ENCODE peak calls at places on chromosome 12, in six cellular contexts. One of them, this sample, is unnamed.
A peak's percentile ranks its signal among the peaks of the same experiment; 100 is the strongest.

GRCh38 chr12:23504043-23504442 is 445.4 kb downstream of the SOX5 start:
- DNase-seq in sigmoid colon: no peak
- DNase-seq in prostate gland: no peak
- DNase-seq in cardiac muscle cell: no peak
- DNase-seq in right atrium auricular region: no peak
- DNase-seq in uterus: no peak
- DNase-seq in this sample: no peak

GRCh38 chr12:52433501-52434095 is 573 bp downstream of the KRT75 start:
- DNase-seq in prostate gland: no peak
- DNase-seq in sigmoid colon: no peak
- DNase-seq in cardiac muscle cell: no peak
- DNase-seq in right atrium auricular region: no peak
- DNase-seq in uterus: no peak
- DNase-seq in this sample: no peak

GRCh38 chr12:31832740-31833540 is 104.1 kb upstream of the AMN1 start:
- DNase-seq in uterus: no peak
- DNase-seq in cardiac muscle cell: no peak
- DNase-seq in sigmoid colon: no peak
- DNase-seq in right atrium auricular region: no peak
- DNase-seq in prostate gland: no peak
- DNase-seq in this sample: no peak

GRCh38 chr12:80627773-80628172 is 79.7 kb upstream of the MYF6 start:
- DNase-seq in uterus: no peak
- DNase-seq in right atrium auricular region: no peak
- DNase-seq in sigmoid colon: no peak
- DNase-seq in cardiac muscle cell: no peak
- DNase-seq in prostate gland: no peak
- DNase-seq in this sample: no peak

GRCh38 chr12:114343585-114343984 is 62.4 kb downstream of the TBX5 start:
- DNase-seq in uterus: no peak
- DNase-seq in right atrium auricular region: no peak
- DNase-seq in cardiac muscle cell: no peak
- DNase-seq in sigmoid colon: no peak
- DNase-seq in prostate gland: no peak
- DNase-seq in this sample: no peak

GRCh38 chr12:110661337-110661972 is 27.5 kb downstream of the HVCN1 start:
- DNase-seq in right atrium auricular region: no peak
- DNase-seq in uterus: no peak
- DNase-seq in cardiac muscle cell: no peak
- DNase-seq in sigmoid colon: peak; percentile 73
- DNase-seq in prostate gland: no peak
- DNase-seq in this sample: no peak

GRCh38 chr12:58248599-58248998 is 307.2 kb downstream of the ATP23 start:
- DNase-seq in right atrium auricular region: no peak
- DNase-seq in uterus: no peak
- DNase-seq in cardiac muscle cell: no peak
- DNase-seq in prostate gland: no peak
- DNase-seq in sigmoid colon: no peak
- DNase-seq in this sample: no peak

GRCh38 chr12:52280319-52280795 is 5.9 kb downstream of the KRT86 start:
- DNase-seq in sigmoid colon: peak; percentile 94
- DNase-seq in cardiac muscle cell: no peak
- DNase-seq in prostate gland: peak; percentile 88
- DNase-seq in uterus: peak; percentile 36
- DNase-seq in right atrium auricular region: peak; percentile 81
- DNase-seq in this sample: peak; percentile 93

GRCh38 chr12:68908076-68908475 is 24.9 kb downstream of the CPM start:
- DNase-seq in right atrium auricular region: no peak
- DNase-seq in sigmoid colon: no peak
- DNase-seq in uterus: no peak
- DNase-seq in cardiac muscle cell: no peak
- DNase-seq in prostate gland: no peak
- DNase-seq in this sample: no peak

GRCh38 chr12:53452159-53453077 is 516 bp downstream of the PCBP2 start:
- DNase-seq in sigmoid colon: peak; percentile 95
- DNase-seq in prostate gland: peak; percentile 77
- DNase-seq in uterus: peak; percentile 87
- DNase-seq in cardiac muscle cell: peak; percentile 91
- DNase-seq in right atrium auricular region: peak; percentile 85
- DNase-seq in this sample: peak; percentile 80

GRCh38 chr12:60967128-60967527 is 1293.1 kb upstream of the USP15 start:
- DNase-seq in cardiac muscle cell: no peak
- DNase-seq in sigmoid colon: no peak
- DNase-seq in right atrium auricular region: no peak
- DNase-seq in uterus: no peak
- DNase-seq in prostate gland: no peak
- DNase-seq in this sample: no peak

GRCh38 chr12:94109154-94109553 is 39.2 kb upstream of the PLXNC1 start:
- DNase-seq in uterus: no peak
- DNase-seq in cardiac muscle cell: no peak
- DNase-seq in sigmoid colon: no peak
- DNase-seq in prostate gland: no peak
- DNase-seq in right atrium auricular region: no peak
- DNase-seq in this sample: no peak

GRCh38 chr12:41055875-41056577 is 132.1 kb upstream of the PDZRN4 start:
- DNase-seq in sigmoid colon: no peak
- DNase-seq in cardiac muscle cell: no peak
- DNase-seq in right atrium auricular region: no peak
- DNase-seq in uterus: no peak
- DNase-seq in prostate gland: no peak
- DNase-seq in this sample: no peak

GRCh38 chr12:96506776-96507175 is 17.4 kb downstream of the CFAP54 start:
- DNase-seq in sigmoid colon: no peak
- DNase-seq in uterus: no peak
- DNase-seq in cardiac muscle cell: no peak
- DNase-seq in prostate gland: no peak
- DNase-seq in right atrium auricular region: no peak
- DNase-seq in this sample: no peak

GRCh38 chr12:112347521-112347920 is 34.7 kb downstream of the HECTD4 start:
- DNase-seq in uterus: no peak
- DNase-seq in prostate gland: no peak
- DNase-seq in right atrium auricular region: no peak
- DNase-seq in cardiac muscle cell: peak; percentile 42
- DNase-seq in sigmoid colon: no peak
- DNase-seq in this sample: no peak

GRCh38 chr12:111438501-111438900 is 32.8 kb downstream of the SH2B3 start:
- DNase-seq in right atrium auricular region: no peak
- DNase-seq in sigmoid colon: no peak
- DNase-seq in uterus: no peak
- DNase-seq in cardiac muscle cell: no peak
- DNase-seq in prostate gland: no peak
- DNase-seq in this sample: peak; percentile 64

DNA sequence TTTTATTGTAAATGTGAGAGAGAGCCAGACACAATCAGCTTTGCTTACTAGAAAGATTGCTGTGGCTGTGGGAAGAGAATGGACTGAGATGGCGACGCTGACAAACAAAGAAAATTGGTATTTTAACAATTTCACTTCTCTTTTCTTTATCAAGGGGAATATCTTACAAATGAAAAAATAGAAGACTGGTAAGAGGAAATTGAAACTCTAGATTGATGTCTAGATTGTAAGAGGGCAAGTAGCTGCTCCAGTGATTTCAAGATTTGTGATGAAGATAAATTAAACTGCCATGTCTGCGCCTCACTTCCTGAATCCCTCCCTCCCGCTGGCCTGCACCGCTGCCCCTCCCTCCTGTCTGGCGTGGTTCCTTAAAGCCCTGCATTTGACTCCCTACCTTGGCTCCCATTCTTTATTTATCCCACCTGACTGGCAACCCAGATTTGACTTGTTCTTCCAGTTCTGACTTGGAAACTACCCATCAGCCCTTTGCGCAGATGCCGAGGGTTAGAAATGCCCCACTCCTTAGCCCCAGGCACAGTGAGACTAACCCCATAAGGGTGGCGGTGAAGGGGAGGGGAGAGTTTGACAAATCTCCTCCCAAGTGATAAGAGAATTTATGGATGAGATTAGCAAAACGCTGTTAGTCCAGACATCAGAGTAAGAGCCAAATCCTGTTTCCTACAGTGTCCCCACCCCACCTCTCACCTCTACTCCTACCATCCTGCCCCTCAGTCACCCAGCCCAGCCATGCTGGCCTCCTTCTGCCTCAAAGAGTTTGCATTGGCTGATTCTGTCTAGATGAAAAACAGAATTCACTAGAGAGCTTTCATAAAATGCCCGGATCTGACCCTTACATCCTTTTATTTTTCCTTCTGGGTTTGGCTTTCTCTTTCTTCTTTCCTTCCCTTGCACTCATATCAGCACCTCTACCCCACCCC is 125.3 kb upstream of the ATF7IP start:
- DNase-seq in uterus: no peak
- DNase-seq in prostate gland: peak; percentile 46
- DNase-seq in sigmoid colon: no peak
- DNase-seq in right atrium auricular region: no peak
- DNase-seq in cardiac muscle cell: no peak
- DNase-seq in this sample: no peak
- H3K27ac ChIP-seq in uterus: no peak overlapping the region
- H3K27ac ChIP-seq in prostate gland: no peak overlapping the region
- H3K27ac ChIP-seq in sigmoid colon: peak overlapping the region; percentile 14
- H3K27ac ChIP-seq in right atrium auricular region: peak overlapping the region; percentile 50
- H3K27ac ChIP-seq in cardiac muscle cell: peak overlapping the region; percentile 24
- H3K27ac ChIP-seq in this sample: no peak overlapping the region

DNA sequence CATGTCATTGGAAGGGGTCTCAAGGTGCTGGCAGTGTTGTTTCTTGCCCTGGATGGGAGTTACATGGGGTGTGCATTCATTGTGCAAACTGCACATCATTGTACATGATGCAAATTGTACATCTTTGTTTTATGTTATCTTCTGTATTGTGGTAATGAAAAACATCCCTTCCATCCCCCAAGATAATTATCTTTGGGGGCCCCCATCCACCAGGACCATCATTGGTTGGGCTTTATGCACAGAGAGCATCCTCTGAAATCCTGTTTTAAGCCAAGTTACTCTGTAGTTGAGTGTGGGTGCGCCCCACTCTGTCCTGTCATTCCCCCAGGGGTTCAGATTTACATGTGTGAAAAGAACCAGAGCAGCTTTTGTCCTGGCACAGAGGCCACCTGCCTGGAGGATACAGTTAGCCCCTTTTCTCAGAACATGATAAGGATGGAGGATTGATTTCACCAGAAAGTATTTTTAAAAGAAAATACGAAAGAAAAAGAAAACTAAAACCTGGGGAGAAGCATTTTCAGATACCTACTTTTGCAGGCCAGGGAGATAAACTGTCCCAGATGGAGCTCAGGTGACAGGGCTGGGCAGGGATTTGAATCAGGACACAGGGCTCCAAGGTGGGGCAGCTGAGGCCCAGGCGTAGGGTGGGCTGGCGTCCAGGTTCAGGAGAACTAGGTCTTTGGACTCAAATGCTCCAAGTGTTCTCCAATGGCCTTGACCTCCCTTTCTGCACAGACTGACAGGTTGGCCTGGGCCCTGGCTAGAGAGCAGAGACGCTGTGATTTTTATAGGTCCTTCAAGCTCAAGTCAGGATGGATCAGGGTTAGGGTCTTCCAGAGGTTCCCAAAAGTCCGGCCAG is 17.2 kb downstream of the WSCD2 start:
- DNase-seq in prostate gland: no peak
- DNase-seq in right atrium auricular region: no peak
- DNase-seq in uterus: no peak
- DNase-seq in sigmoid colon: no peak
- DNase-seq in cardiac muscle cell: no peak
- DNase-seq in this sample: no peak
- TF ChIP-seq CTCF in prostate gland: no peak
- TF ChIP-seq CTCF in right atrium auricular region: no peak
- TF ChIP-seq CTCF in uterus: no peak
- TF ChIP-seq CTCF in sigmoid colon: no peak
- TF ChIP-seq CTCF in cardiac muscle cell: no peak
- TF ChIP-seq CTCF in this sample: no peak

DNA sequence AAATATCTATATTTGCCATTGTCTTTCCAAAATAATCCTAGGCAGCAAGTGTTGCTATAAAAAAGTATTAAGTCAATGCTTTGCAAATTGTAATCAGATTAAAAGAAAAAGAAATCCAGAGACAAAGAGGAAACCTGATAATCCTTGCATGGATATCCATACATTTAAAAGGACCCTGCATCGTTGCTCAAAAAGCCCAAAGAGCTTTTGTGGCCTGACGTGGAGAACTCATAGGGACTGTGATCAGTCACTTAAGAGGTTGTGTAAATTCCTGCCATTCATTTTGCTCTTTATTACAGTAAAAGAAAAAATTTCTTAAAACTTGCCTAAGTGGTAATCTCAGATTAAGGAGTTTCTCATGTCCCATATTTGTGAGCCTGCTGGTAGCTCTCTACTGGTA is 392.6 kb downstream of the C12orf75 start:
- DNase-seq in uterus: no peak
- DNase-seq in prostate gland: no peak
- DNase-seq in sigmoid colon: no peak
- DNase-seq in right atrium auricular region: no peak
- DNase-seq in cardiac muscle cell: no peak
- DNase-seq in this sample: no peak
- H3K27ac ChIP-seq in uterus: no peak overlapping the region
- H3K27ac ChIP-seq in prostate gland: no peak overlapping the region
- H3K27ac ChIP-seq in sigmoid colon: no peak overlapping the region
- H3K27ac ChIP-seq in right atrium auricular region: no peak overlapping the region
- H3K27ac ChIP-seq in cardiac muscle cell: no peak overlapping the region
- H3K27ac ChIP-seq in this sample: no peak overlapping the region

DNA sequence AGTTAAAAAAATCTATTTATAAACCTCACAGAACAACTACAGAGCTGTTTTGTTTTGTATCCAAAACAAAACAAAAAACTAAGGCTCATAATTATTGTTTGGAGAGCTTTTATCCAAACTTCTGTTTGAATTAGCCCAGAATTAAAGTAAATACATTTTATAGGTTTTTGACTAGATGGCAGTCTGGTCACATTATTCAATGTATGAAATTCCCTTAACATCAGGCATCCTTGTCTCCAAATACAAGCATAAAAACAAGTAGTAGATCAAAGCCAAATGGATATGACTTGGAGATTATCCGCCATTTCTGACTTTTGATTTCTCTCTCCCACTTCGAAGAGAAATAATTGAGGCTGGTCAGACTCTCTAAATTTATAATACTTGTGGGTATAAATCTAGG is 63.5 kb downstream of the SLC38A1 start:
- DNase-seq in cardiac muscle cell: no peak
- DNase-seq in prostate gland: no peak
- DNase-seq in uterus: no peak
- DNase-seq in right atrium auricular region: no peak
- DNase-seq in sigmoid colon: no peak
- DNase-seq in this sample: no peak
- TF ChIP-seq CTCF in cardiac muscle cell: no peak
- TF ChIP-seq CTCF in prostate gland: no peak
- TF ChIP-seq CTCF in uterus: no peak
- TF ChIP-seq CTCF in right atrium auricular region: no peak
- TF ChIP-seq CTCF in sigmoid colon: no peak
- TF ChIP-seq CTCF in this sample: no peak

GRCh38 chr12:132356686-132357622 is 27.6 kb upstream of the GALNT9 start:
- DNase-seq in cardiac muscle cell: no peak
- DNase-seq in prostate gland: peak; percentile 33
- DNase-seq in sigmoid colon: peak; percentile 87
- DNase-seq in right atrium auricular region: no peak
- DNase-seq in uterus: no peak
- DNase-seq in this sample: peak; percentile 73
- H3K27ac ChIP-seq in cardiac muscle cell: no peak overlapping the region
- H3K27ac ChIP-seq in prostate gland: no peak overlapping the region
- H3K27ac ChIP-seq in sigmoid colon: no peak overlapping the region
- H3K27ac ChIP-seq in right atrium auricular region: no peak overlapping the region
- H3K27ac ChIP-seq in uterus: no peak overlapping the region
- H3K27ac ChIP-seq in this sample: peak overlapping the region; percentile 60

DNA sequence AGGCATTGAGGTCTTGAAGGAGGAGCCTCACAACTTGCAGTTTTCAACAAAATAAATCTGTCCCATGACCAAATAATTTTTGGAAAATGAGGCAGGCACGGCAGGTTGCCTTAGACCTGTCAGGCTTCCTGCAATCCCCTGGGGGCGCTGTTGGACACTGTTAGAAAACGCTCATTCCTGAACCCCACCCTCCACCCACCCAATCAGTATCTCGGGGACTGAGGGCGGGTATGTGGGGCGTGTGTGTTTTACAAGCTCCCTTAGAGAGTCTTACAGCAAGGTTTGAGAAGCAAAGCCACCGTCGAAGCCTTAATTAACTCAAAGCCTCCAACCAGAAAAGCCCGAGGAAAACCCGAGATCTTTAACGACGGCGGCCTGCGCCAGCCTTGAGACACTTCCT is 122.8 kb downstream of the GLT1D1 start:
- DNase-seq in right atrium auricular region: no peak
- DNase-seq in uterus: no peak
- DNase-seq in sigmoid colon: no peak
- DNase-seq in cardiac muscle cell: peak; percentile 59
- DNase-seq in prostate gland: no peak
- DNase-seq in this sample: no peak
- TF ChIP-seq CTCF in right atrium auricular region: peak; percentile 26
- TF ChIP-seq CTCF in uterus: no peak
- TF ChIP-seq CTCF in sigmoid colon: no peak
- TF ChIP-seq CTCF in cardiac muscle cell: no peak
- TF ChIP-seq CTCF in prostate gland: no peak
- TF ChIP-seq CTCF in this sample: no peak